ENCODE peak calls at places on chromosomes 12 and 14, in ten cellular contexts. One of them, this sample, is unnamed.

GRCh38 chr14:104171029-104171697 is 32.8 kb downstream of the KIF26A start:
- DNase-seq in fibroblast of pulmonary artery: no peak
- DNase-seq in tibial artery: no peak
- DNase-seq in caudate nucleus: no peak
- DNase-seq in GM04504: no peak
- DNase-seq in neuronal stem cell: no peak
- DNase-seq in endothelial cell: no peak
- DNase-seq in EL: no peak
- DNase-seq in Right ventricle myocardium superior: no peak
- DNase-seq in stimulated activated CD4-positive, alpha-beta T cell treated with anti-CD3 and anti-CD28 coated beads, Interleukin-1b, Interleukin-23, amount 100 ng/mL, for 1 hour: no peak
- DNase-seq in this sample: no peak

GRCh38 chr12:123741937-123742572 is 20.0 kb upstream of the DNAH10 start:
- DNase-seq in GM04504: no peak
- DNase-seq in endothelial cell: no peak
- DNase-seq in neuronal stem cell: no peak
- DNase-seq in stimulated activated CD4-positive, alpha-beta T cell treated with anti-CD3 and anti-CD28 coated beads, Interleukin-1b, Interleukin-23, amount 100 ng/mL, for 1 hour: no peak
- DNase-seq in fibroblast of pulmonary artery: no peak
- DNase-seq in Right ventricle myocardium superior: no peak
- DNase-seq in EL: no peak
- DNase-seq in caudate nucleus: no peak
- DNase-seq in tibial artery: no peak
- DNase-seq in this sample: no peak

GRCh38 chr14:69592923-69593677 is 18.3 kb upstream of the SUSD6 start:
- DNase-seq in endothelial cell: no peak
- DNase-seq in tibial artery: no peak
- DNase-seq in Right ventricle myocardium superior: peak
- DNase-seq in caudate nucleus: no peak
- DNase-seq in GM04504: peak
- DNase-seq in fibroblast of pulmonary artery: peak
- DNase-seq in EL: no peak
- DNase-seq in stimulated activated CD4-positive, alpha-beta T cell treated with anti-CD3 and anti-CD28 coated beads, Interleukin-1b, Interleukin-23, amount 100 ng/mL, for 1 hour: no peak
- DNase-seq in neuronal stem cell: no peak
- DNase-seq in this sample: peak

GRCh38 chr12:128381537-128381936 is 114.6 kb downstream of the TMEM132C start:
- DNase-seq in EL: no peak
- DNase-seq in GM04504: no peak
- DNase-seq in neuronal stem cell: peak
- DNase-seq in caudate nucleus: peak
- DNase-seq in Right ventricle myocardium superior: no peak
- DNase-seq in fibroblast of pulmonary artery: no peak
- DNase-seq in tibial artery: no peak
- DNase-seq in stimulated activated CD4-positive, alpha-beta T cell treated with anti-CD3 and anti-CD28 coated beads, Interleukin-1b, Interleukin-23, amount 100 ng/mL, for 1 hour: no peak
- DNase-seq in endothelial cell: no peak
- DNase-seq in this sample: peak

GRCh38 chr14:51472881-51473280 is 178.8 kb upstream of the FRMD6 start:
- DNase-seq in tibial artery: no peak
- DNase-seq in EL: peak
- DNase-seq in stimulated activated CD4-positive, alpha-beta T cell treated with anti-CD3 and anti-CD28 coated beads, Interleukin-1b, Interleukin-23, amount 100 ng/mL, for 1 hour: no peak
- DNase-seq in GM04504: no peak
- DNase-seq in Right ventricle myocardium superior: no peak
- DNase-seq in endothelial cell: no peak
- DNase-seq in neuronal stem cell: no peak
- DNase-seq in caudate nucleus: no peak
- DNase-seq in fibroblast of pulmonary artery: no peak
- DNase-seq in this sample: no peak

GRCh38 chr14:22521449-22522239 is 67.4 kb downstream of the DAD1 start:
- DNase-seq in neuronal stem cell: no peak
- DNase-seq in stimulated activated CD4-positive, alpha-beta T cell treated with anti-CD3 and anti-CD28 coated beads, Interleukin-1b, Interleukin-23, amount 100 ng/mL, for 1 hour: no peak
- DNase-seq in tibial artery: no peak
- DNase-seq in caudate nucleus: no peak
- DNase-seq in fibroblast of pulmonary artery: no peak
- DNase-seq in GM04504: no peak
- DNase-seq in EL: no peak
- DNase-seq in Right ventricle myocardium superior: no peak
- DNase-seq in endothelial cell: no peak
- DNase-seq in this sample: no peak

GRCh38 chr12:127957001-127957660 is 309.8 kb upstream of the TMEM132C start:
- DNase-seq in neuronal stem cell: no peak
- DNase-seq in Right ventricle myocardium superior: no peak
- DNase-seq in caudate nucleus: no peak
- DNase-seq in EL: peak
- DNase-seq in fibroblast of pulmonary artery: no peak
- DNase-seq in stimulated activated CD4-positive, alpha-beta T cell treated with anti-CD3 and anti-CD28 coated beads, Interleukin-1b, Interleukin-23, amount 100 ng/mL, for 1 hour: no peak
- DNase-seq in endothelial cell: no peak
- DNase-seq in GM04504: no peak
- DNase-seq in tibial artery: no peak
- DNase-seq in this sample: no peak

GRCh38 chr12:80553316-80553715 is 109.3 kb downstream of the PTPRQ start:
- DNase-seq in EL: peak
- DNase-seq in Right ventricle myocardium superior: no peak
- DNase-seq in tibial artery: no peak
- DNase-seq in caudate nucleus: no peak
- DNase-seq in GM04504: peak
- DNase-seq in stimulated activated CD4-positive, alpha-beta T cell treated with anti-CD3 and anti-CD28 coated beads, Interleukin-1b, Interleukin-23, amount 100 ng/mL, for 1 hour: no peak
- DNase-seq in endothelial cell: no peak
- DNase-seq in neuronal stem cell: no peak
- DNase-seq in fibroblast of pulmonary artery: peak
- DNase-seq in this sample: no peak

GRCh38 chr12:2242816-2243215 is 190.0 kb downstream of the CACNA1C start:
- DNase-seq in fibroblast of pulmonary artery: no peak
- DNase-seq in Right ventricle myocardium superior: no peak
- DNase-seq in neuronal stem cell: no peak
- DNase-seq in EL: no peak
- DNase-seq in caudate nucleus: no peak
- DNase-seq in endothelial cell: no peak
- DNase-seq in stimulated activated CD4-positive, alpha-beta T cell treated with anti-CD3 and anti-CD28 coated beads, Interleukin-1b, Interleukin-23, amount 100 ng/mL, for 1 hour: no peak
- DNase-seq in tibial artery: no peak
- DNase-seq in GM04504: no peak
- DNase-seq in this sample: no peak

GRCh38 chr12:65741662-65742480 is 82.4 kb upstream of the HMGA2 start:
- DNase-seq in fibroblast of pulmonary artery: peak
- DNase-seq in endothelial cell: peak
- DNase-seq in tibial artery: no peak
- DNase-seq in Right ventricle myocardium superior: no peak
- DNase-seq in caudate nucleus: peak
- DNase-seq in neuronal stem cell: peak
- DNase-seq in stimulated activated CD4-positive, alpha-beta T cell treated with anti-CD3 and anti-CD28 coated beads, Interleukin-1b, Interleukin-23, amount 100 ng/mL, for 1 hour: no peak
- DNase-seq in GM04504: no peak
- DNase-seq in EL: peak
- DNase-seq in this sample: no peak

GRCh38 chr12:48002773-48003218 is 1.5 kb downstream of the COL2A1 start:
- DNase-seq in endothelial cell: peak
- DNase-seq in Right ventricle myocardium superior: peak
- DNase-seq in GM04504: no peak
- DNase-seq in caudate nucleus: no peak
- DNase-seq in tibial artery: no peak
- DNase-seq in fibroblast of pulmonary artery: peak
- DNase-seq in neuronal stem cell: no peak
- DNase-seq in EL: peak
- DNase-seq in stimulated activated CD4-positive, alpha-beta T cell treated with anti-CD3 and anti-CD28 coated beads, Interleukin-1b, Interleukin-23, amount 100 ng/mL, for 1 hour: no peak
- DNase-seq in this sample: no peak

GRCh38 chr12:51028126-51028810 is 2.1 kb upstream of the SLC11A2 start:
- DNase-seq in neuronal stem cell: peak
- DNase-seq in EL: peak
- DNase-seq in stimulated activated CD4-positive, alpha-beta T cell treated with anti-CD3 and anti-CD28 coated beads, Interleukin-1b, Interleukin-23, amount 100 ng/mL, for 1 hour: no peak
- DNase-seq in tibial artery: peak
- DNase-seq in endothelial cell: no peak
- DNase-seq in Right ventricle myocardium superior: no peak
- DNase-seq in fibroblast of pulmonary artery: peak
- DNase-seq in GM04504: no peak
- DNase-seq in caudate nucleus: no peak
- DNase-seq in this sample: no peak

GRCh38 chr14:95784137-95784536 is 70.2 kb upstream of the TCL1A start:
- DNase-seq in GM04504: peak
- DNase-seq in caudate nucleus: no peak
- DNase-seq in endothelial cell: peak
- DNase-seq in EL: peak
- DNase-seq in fibroblast of pulmonary artery: peak
- DNase-seq in stimulated activated CD4-positive, alpha-beta T cell treated with anti-CD3 and anti-CD28 coated beads, Interleukin-1b, Interleukin-23, amount 100 ng/mL, for 1 hour: no peak
- DNase-seq in neuronal stem cell: peak
- DNase-seq in Right ventricle myocardium superior: no peak
- DNase-seq in tibial artery: no peak
- DNase-seq in this sample: no peak

GRCh38 chr12:54009171-54010052 is 627 bp downstream of the HOXC8 start:
- DNase-seq in Right ventricle myocardium superior: no peak
- DNase-seq in neuronal stem cell: no peak
- DNase-seq in EL: peak
- DNase-seq in stimulated activated CD4-positive, alpha-beta T cell treated with anti-CD3 and anti-CD28 coated beads, Interleukin-1b, Interleukin-23, amount 100 ng/mL, for 1 hour: no peak
- DNase-seq in fibroblast of pulmonary artery: no peak
- DNase-seq in tibial artery: no peak
- DNase-seq in caudate nucleus: no peak
- DNase-seq in GM04504: no peak
- DNase-seq in endothelial cell: no peak
- DNase-seq in this sample: no peak